ENCODE peak calls at places on chromosomes 3 and 15, in seven cellular contexts. I is HCT116, D is HepG2, X is IMR-90, O is GM12878, S is H1, E is K562. B is an unnamed sample.

GRCh38 chr3:163261056-163261455 is 1764.4 kb downstream of the OTOL1 start:
- DNase-seq in O (no peak), I (no peak), X (no peak), S (no peak), D (no peak), E (no peak), B (no peak)

GRCh38 chr3:146469206-146470017 is at the start of gene PLSCR2:
- DNase-seq in X (no peak), O (peak), E (peak), D (no peak), I (no peak), S (peak), B (peak)

GRCh38 chr3:72413228-72413627 is 435.0 kb downstream of the SHQ1 start:
- DNase-seq in I (no peak), S (no peak), D (peak), O (no peak), E (no peak), X (peak), B (no peak)

GRCh38 chr3:138899592-138899991 is 47.3 kb downstream of the FOXL2 start:
- DNase-seq in I (no peak), O (no peak), D (no peak), X (no peak), E (no peak), S (no peak), B (no peak)

GRCh38 chr3:116423945-116424344 is 21.3 kb downstream of the LSAMP start:
- DNase-seq in X (peak), E (no peak), S (no peak), I (no peak), O (no peak), D (no peak), B (no peak)

GRCh38 chr3:15795563-15796308 is 2.0 kb downstream of the ANKRD28 start:
- DNase-seq in E (no peak), X (peak), I (no peak), S (no peak), O (no peak), D (no peak), B (no peak)

GRCh38 chr15:96023081-96023480 is 307.4 kb upstream of the NR2F2 start:
- DNase-seq in I (no peak), E (no peak), X (no peak), O (no peak), S (no peak), D (no peak), B (no peak)

GRCh38 chr15:99409560-99409959 is 156.2 kb upstream of the MEF2A start:
- DNase-seq in S (no peak), X (no peak), E (no peak), D (no peak), I (no peak), O (no peak), B (no peak)

GRCh38 chr15:51356983-51357382 is 15.5 kb downstream of the GLDN start:
- DNase-seq in I (no peak), O (no peak), S (no peak), X (no peak), E (no peak), D (no peak), B (no peak)

GRCh38 chr3:107421170-107421792 is 44.0 kb downstream of the CCDC54 start:
- DNase-seq in S (no peak), I (peak), O (no peak), D (peak), X (peak), E (no peak), B (no peak)

DNA sequence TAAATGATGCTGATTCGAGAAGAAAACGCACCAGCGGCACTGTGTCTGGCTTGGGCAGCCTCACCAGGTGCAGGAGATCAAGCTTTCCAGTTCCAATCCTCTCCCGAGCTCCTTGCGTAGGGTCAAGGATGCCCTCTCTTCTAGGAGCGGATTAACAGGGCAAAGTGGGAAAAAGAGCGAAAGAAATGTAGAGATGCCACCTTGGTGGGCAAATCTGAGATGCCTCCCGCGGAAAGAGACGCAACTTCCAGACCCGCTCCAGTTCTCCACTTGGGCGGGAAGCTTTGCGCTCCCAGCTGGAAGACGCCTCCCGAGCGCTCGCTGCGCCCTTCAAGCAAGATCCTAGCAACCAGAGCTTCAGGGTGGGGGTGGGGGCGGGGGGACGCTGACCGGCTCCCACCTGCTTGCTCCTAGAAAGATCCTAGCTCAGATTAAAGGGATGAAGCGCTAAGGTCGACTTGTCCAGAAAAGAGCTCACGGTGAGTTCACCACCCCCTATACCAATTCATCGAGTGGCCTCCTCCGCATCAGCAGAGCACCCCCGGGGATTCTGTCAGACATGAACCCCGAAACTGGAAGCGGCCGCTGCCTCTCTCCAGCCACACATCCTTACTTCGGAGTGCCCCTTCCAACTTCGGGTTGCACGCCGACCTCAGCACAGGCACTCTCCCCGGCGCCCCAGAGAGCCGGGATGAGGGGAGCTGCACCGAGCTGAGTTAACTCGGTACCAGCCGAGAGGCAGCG is 769 bp downstream of the TAFA4 start:
- DNase-seq in X (no peak), E (no peak), O (no peak), D (no peak), S (peak), I (no peak), B (no peak)
- TF ChIP-seq CEBPB in X (no peak), E (no peak), O (no peak), D (no peak), S (no peak), I (no peak), B (no peak)

GRCh38 chr3:46960801-46961200 is 15.7 kb downstream of the CCDC12 start:
- DNase-seq in E (no peak), D (no peak), X (no peak), O (no peak), I (no peak), S (no peak), B (no peak)
- TF ChIP-seq CEBPB in E (no peak), D (no peak), X (no peak), O (no peak), I (no peak), S (no peak), B (no peak)

GRCh38 chr15:66169023-66169422 is 84.5 kb downstream of the MEGF11 start:
- DNase-seq in O (no peak), X (no peak), I (no peak), S (no peak), E (no peak), D (no peak), B (no peak)
- TF ChIP-seq CEBPB in O (no peak), X (no peak), I (no peak), S (no peak), E (no peak), D (no peak), B (no peak)

DNA sequence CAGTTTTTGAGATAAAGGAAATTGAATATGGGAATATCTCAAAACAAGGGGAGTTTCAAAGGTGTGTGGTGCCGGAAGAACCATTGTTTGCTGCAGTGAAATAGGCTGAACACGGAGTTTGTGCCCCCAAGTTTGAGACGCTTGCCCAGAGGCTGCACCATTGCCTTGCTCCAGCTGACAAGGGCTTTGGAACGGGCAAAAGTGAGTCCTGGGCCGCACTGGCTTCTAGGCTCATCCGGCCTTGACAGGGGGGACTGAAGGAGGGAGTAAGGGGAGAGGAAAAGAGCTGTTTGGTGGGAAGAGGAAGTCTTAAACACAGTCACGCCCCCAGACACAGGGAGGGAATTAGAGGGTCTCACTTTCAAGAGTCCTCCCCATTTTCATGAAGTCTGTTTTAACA is 269.9 kb downstream of the FAM43A start:
- DNase-seq in E (no peak), I (no peak), X (no peak), S (no peak), D (no peak), O (no peak), B (no peak)
- TF ChIP-seq CEBPB in E (no peak), I (no peak), X (no peak), S (no peak), D (no peak), O (no peak), B (no peak)

DNA sequence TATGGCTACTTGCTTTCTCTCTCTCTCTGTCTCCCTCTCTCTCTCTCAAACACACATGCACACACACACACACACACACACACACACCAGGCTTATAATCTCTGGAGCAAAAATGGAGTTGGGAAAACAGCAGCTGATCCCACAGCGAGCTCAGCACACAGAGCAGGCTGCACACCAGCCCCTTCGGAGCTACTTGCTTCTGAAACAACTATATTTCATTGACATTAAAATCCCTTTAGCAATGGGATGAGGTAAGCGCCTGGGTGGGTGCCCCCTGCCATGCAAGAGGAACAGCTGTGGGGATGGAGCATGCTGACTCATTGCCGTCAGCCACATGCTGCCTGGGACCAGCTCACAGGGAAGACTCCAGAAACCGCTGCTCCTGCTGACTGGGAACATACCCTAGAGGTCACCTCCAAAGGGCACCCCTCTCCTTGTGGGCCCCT is 45.7 kb downstream of the B3GNT5 start:
- DNase-seq in D (no peak), X (peak), O (no peak), E (peak), S (peak), I (no peak), B (no peak)
- TF ChIP-seq CEBPB in D (no peak), X (peak), O (no peak), E (no peak), S (no peak), I (no peak), B (no peak)

GRCh38 chr3:39869890-39870289 is 60.5 kb downstream of the MYRIP start:
- DNase-seq in S (no peak), I (no peak), O (no peak), D (no peak), X (no peak), E (no peak), B (no peak)
- TF ChIP-seq CEBPB in S (no peak), I (no peak), O (no peak), D (no peak), X (no peak), E (no peak), B (no peak)

B was measured in A549.